ENCODE peak calls at places on chromosomes 2 and 18, in six cellular contexts. Y, B, Z, P, M and H are unnamed samples.

GRCh38 chr2:17851731-17852585 is 26.5 kb upstream of the KCNS3 start:
- DNase-seq in M (peak), Y (no peak), B (peak), Z (peak), P (peak), H (peak)

GRCh38 chr2:171798156-171798815 is 95.8 kb downstream of the SLC25A12 start:
- DNase-seq in Y (no peak), P (peak), B (peak), M (peak), Z (no peak), H (peak)

GRCh38 chr18:23317975-23318675 is 135.0 kb upstream of the RIOK3 start:
- DNase-seq in Y (no peak), M (no peak), Z (peak), B (peak), P (no peak), H (peak)

GRCh38 chr2:152701198-152701597 is 16.1 kb downstream of the PRPF40A start:
- DNase-seq in M (no peak), Z (no peak), B (no peak), P (peak), Y (no peak), H (no peak)

GRCh38 chr2:103484906-103485305 is 723.1 kb downstream of the TMEM182 start:
- DNase-seq in Y (no peak), Z (no peak), B (no peak), P (no peak), M (no peak), H (no peak)

GRCh38 chr2:207474871-207475485 is 54.8 kb upstream of the CREB1 start:
- DNase-seq in B (peak), M (peak), Y (no peak), Z (peak), P (peak), H (peak)

GRCh38 chr18:36381075-36381474 is 83.6 kb downstream of the FHOD3 start:
- DNase-seq in M (no peak), Z (no peak), Y (no peak), P (no peak), B (peak), H (no peak)

GRCh38 chr2:190947711-190948251 is 66.2 kb downstream of the STAT1 start:
- DNase-seq in Y (no peak), Z (peak), M (no peak), P (peak), B (peak), H (peak)

GRCh38 chr18:78637442-78638402 is 341.9 kb upstream of the SALL3 start:
- DNase-seq in Y (no peak), Z (no peak), P (no peak), M (no peak), B (no peak), H (no peak)

GRCh38 chr2:2569306-2569705 is 238.2 kb upstream of the MYT1L start:
- DNase-seq in P (no peak), B (no peak), Z (no peak), M (no peak), Y (no peak), H (no peak)